ENCODE peak calls at places on chromosomes 3 and 15, in nine cellular contexts. One of them, this sample, is unnamed.
A peak's percentile ranks its signal among the peaks of the same experiment; 100 is the strongest.

GRCh38 chr3:73558399-73559075 is 66.2 kb downstream of the PDZRN3 start:
- DNase-seq in fibroblast of mammary gland: peak; percentile 98
- DNase-seq in neural progenitor cell: no peak
- DNase-seq in cardiac muscle cell: no peak
- DNase-seq in brain microvascular endothelial cell: no peak
- DNase-seq in transverse colon: no peak
- DNase-seq in fibroblast of lung: peak; percentile 44
- DNase-seq in psoas muscle: no peak
- DNase-seq in AG10803: peak; percentile 23
- DNase-seq in this sample: no peak

GRCh38 chr15:74776851-74777768 is 4.8 kb upstream of the CSK start:
- DNase-seq in cardiac muscle cell: peak; percentile 86
- DNase-seq in transverse colon: peak; percentile 42
- DNase-seq in fibroblast of lung: no peak
- DNase-seq in fibroblast of mammary gland: no peak
- DNase-seq in AG10803: no peak
- DNase-seq in brain microvascular endothelial cell: no peak
- DNase-seq in psoas muscle: no peak
- DNase-seq in neural progenitor cell: peak; percentile 76
- DNase-seq in this sample: no peak

GRCh38 chr3:9779721-9780450 is 10.1 kb upstream of the CAMK1 start:
- DNase-seq in fibroblast of lung: no peak
- DNase-seq in neural progenitor cell: no peak
- DNase-seq in psoas muscle: no peak
- DNase-seq in brain microvascular endothelial cell: no peak
- DNase-seq in transverse colon: peak; percentile 24
- DNase-seq in cardiac muscle cell: no peak
- DNase-seq in AG10803: no peak
- DNase-seq in fibroblast of mammary gland: no peak
- DNase-seq in this sample: no peak

GRCh38 chr3:143529018-143529478 is 319.2 kb downstream of the SLC9A9 start:
- DNase-seq in brain microvascular endothelial cell: no peak
- DNase-seq in cardiac muscle cell: no peak
- DNase-seq in psoas muscle: peak; percentile 35
- DNase-seq in fibroblast of mammary gland: peak; percentile 77
- DNase-seq in AG10803: peak; percentile 12
- DNase-seq in fibroblast of lung: no peak
- DNase-seq in transverse colon: peak; percentile 10
- DNase-seq in neural progenitor cell: no peak
- DNase-seq in this sample: no peak

GRCh38 chr15:78950906-78951840 is 6.3 kb upstream of the CTSH start:
- DNase-seq in AG10803: peak; percentile 30
- DNase-seq in cardiac muscle cell: no peak
- DNase-seq in fibroblast of lung: peak; percentile 30
- DNase-seq in psoas muscle: no peak
- DNase-seq in transverse colon: no peak
- DNase-seq in brain microvascular endothelial cell: no peak
- DNase-seq in neural progenitor cell: no peak
- DNase-seq in fibroblast of mammary gland: no peak
- DNase-seq in this sample: no peak

GRCh38 chr3:165195628-165196576 is at the start of gene SLITRK3:
- DNase-seq in brain microvascular endothelial cell: no peak
- DNase-seq in fibroblast of lung: no peak
- DNase-seq in AG10803: no peak
- DNase-seq in psoas muscle: no peak
- DNase-seq in transverse colon: no peak
- DNase-seq in neural progenitor cell: peak; percentile 47
- DNase-seq in cardiac muscle cell: peak; percentile 19
- DNase-seq in fibroblast of mammary gland: no peak
- DNase-seq in this sample: no peak

GRCh38 chr3:74643636-74644035 is 29.2 kb upstream of the CNTN3 start:
- DNase-seq in transverse colon: peak; percentile 10
- DNase-seq in cardiac muscle cell: peak; percentile 11
- DNase-seq in fibroblast of mammary gland: peak; percentile 91
- DNase-seq in psoas muscle: peak; percentile 13
- DNase-seq in AG10803: peak; percentile 63
- DNase-seq in neural progenitor cell: no peak
- DNase-seq in fibroblast of lung: no peak
- DNase-seq in brain microvascular endothelial cell: peak; percentile 28
- DNase-seq in this sample: peak; percentile 81

GRCh38 chr3:184694266-184694665 is 17.6 kb downstream of the MAGEF1 start:
- DNase-seq in psoas muscle: no peak
- DNase-seq in fibroblast of mammary gland: no peak
- DNase-seq in AG10803: no peak
- DNase-seq in brain microvascular endothelial cell: no peak
- DNase-seq in neural progenitor cell: no peak
- DNase-seq in transverse colon: no peak
- DNase-seq in cardiac muscle cell: no peak
- DNase-seq in fibroblast of lung: no peak
- DNase-seq in this sample: no peak

GRCh38 chr3:142213298-142213697 is 12.1 kb downstream of the GK5 start:
- DNase-seq in fibroblast of mammary gland: peak; percentile 76
- DNase-seq in AG10803: peak; percentile 25
- DNase-seq in psoas muscle: no peak
- DNase-seq in neural progenitor cell: no peak
- DNase-seq in fibroblast of lung: peak; percentile 39
- DNase-seq in transverse colon: no peak
- DNase-seq in brain microvascular endothelial cell: no peak
- DNase-seq in cardiac muscle cell: no peak
- DNase-seq in this sample: peak; percentile 54

GRCh38 chr3:53238881-53239280 is 16.9 kb downstream of the TKT start:
- DNase-seq in AG10803: no peak
- DNase-seq in fibroblast of lung: no peak
- DNase-seq in cardiac muscle cell: no peak
- DNase-seq in fibroblast of mammary gland: no peak
- DNase-seq in brain microvascular endothelial cell: no peak
- DNase-seq in psoas muscle: no peak
- DNase-seq in neural progenitor cell: no peak
- DNase-seq in transverse colon: no peak
- DNase-seq in this sample: no peak

GRCh38 chr15:85289677-85290365 is 90.6 kb upstream of the AKAP13 start:
- DNase-seq in neural progenitor cell: peak; percentile 54
- DNase-seq in psoas muscle: peak; percentile 28
- DNase-seq in cardiac muscle cell: peak; percentile 59
- DNase-seq in AG10803: peak; percentile 44
- DNase-seq in transverse colon: peak; percentile 40
- DNase-seq in fibroblast of lung: peak; percentile 34
- DNase-seq in fibroblast of mammary gland: peak; percentile 54
- DNase-seq in brain microvascular endothelial cell: peak; percentile 34
- DNase-seq in this sample: peak; percentile 90

GRCh38 chr15:25886498-25887140 is 23.5 kb upstream of the ATP10A start:
- DNase-seq in psoas muscle: no peak
- DNase-seq in transverse colon: no peak
- DNase-seq in cardiac muscle cell: no peak
- DNase-seq in fibroblast of lung: peak; percentile 70
- DNase-seq in fibroblast of mammary gland: no peak
- DNase-seq in neural progenitor cell: no peak
- DNase-seq in AG10803: no peak
- DNase-seq in brain microvascular endothelial cell: no peak
- DNase-seq in this sample: no peak

GRCh38 chr15:74238984-74239645 is 3.0 kb downstream of the CCDC33 start:
- DNase-seq in AG10803: no peak
- DNase-seq in psoas muscle: no peak
- DNase-seq in transverse colon: no peak
- DNase-seq in neural progenitor cell: no peak
- DNase-seq in brain microvascular endothelial cell: no peak
- DNase-seq in fibroblast of lung: no peak
- DNase-seq in cardiac muscle cell: no peak
- DNase-seq in fibroblast of mammary gland: no peak
- DNase-seq in this sample: no peak

GRCh38 chr3:151395806-151396205 is 11.3 kb upstream of the P2RY12 start:
- DNase-seq in AG10803: peak; percentile 61
- DNase-seq in fibroblast of lung: peak; percentile 67
- DNase-seq in fibroblast of mammary gland: peak; percentile 97
- DNase-seq in cardiac muscle cell: no peak
- DNase-seq in psoas muscle: no peak
- DNase-seq in transverse colon: no peak
- DNase-seq in brain microvascular endothelial cell: peak; percentile 9
- DNase-seq in neural progenitor cell: no peak
- DNase-seq in this sample: no peak

GRCh38 chr3:13088020-13089006 is 15.1 kb upstream of the IQSEC1 start:
- DNase-seq in brain microvascular endothelial cell: no peak
- DNase-seq in psoas muscle: no peak
- DNase-seq in AG10803: no peak
- DNase-seq in cardiac muscle cell: no peak
- DNase-seq in fibroblast of lung: no peak
- DNase-seq in neural progenitor cell: no peak
- DNase-seq in transverse colon: peak; percentile 58
- DNase-seq in fibroblast of mammary gland: no peak
- DNase-seq in this sample: no peak

GRCh38 chr3:13873818-13874217 is 6.1 kb downstream of the WNT7A start:
- DNase-seq in transverse colon: no peak
- DNase-seq in fibroblast of mammary gland: no peak
- DNase-seq in psoas muscle: no peak
- DNase-seq in brain microvascular endothelial cell: no peak
- DNase-seq in AG10803: no peak
- DNase-seq in neural progenitor cell: peak; percentile 43
- DNase-seq in cardiac muscle cell: no peak
- DNase-seq in fibroblast of lung: no peak
- DNase-seq in this sample: no peak

GRCh38 chr3:47283596-47284364 is 1.0 kb downstream of the KLHL18 start:
- DNase-seq in brain microvascular endothelial cell: no peak
- DNase-seq in transverse colon: peak; percentile 20
- DNase-seq in fibroblast of mammary gland: peak; percentile 21
- DNase-seq in neural progenitor cell: peak; percentile 52
- DNase-seq in AG10803: peak; percentile 18
- DNase-seq in fibroblast of lung: peak; percentile 15
- DNase-seq in cardiac muscle cell: peak; percentile 13
- DNase-seq in psoas muscle: peak; percentile 23
- DNase-seq in this sample: no peak

GRCh38 chr3:147654827-147655226 is 245.7 kb downstream of the ZIC1 start:
- DNase-seq in AG10803: peak; percentile 63
- DNase-seq in transverse colon: no peak
- DNase-seq in fibroblast of lung: peak; percentile 87
- DNase-seq in neural progenitor cell: no peak
- DNase-seq in psoas muscle: no peak
- DNase-seq in fibroblast of mammary gland: peak; percentile 54
- DNase-seq in cardiac muscle cell: no peak
- DNase-seq in brain microvascular endothelial cell: peak; percentile 33
- DNase-seq in this sample: no peak

GRCh38 chr3:67791620-67792019 is 137.2 kb upstream of the SUCLG2 start:
- DNase-seq in transverse colon: no peak
- DNase-seq in AG10803: no peak
- DNase-seq in brain microvascular endothelial cell: no peak
- DNase-seq in psoas muscle: no peak
- DNase-seq in neural progenitor cell: no peak
- DNase-seq in fibroblast of lung: no peak
- DNase-seq in cardiac muscle cell: no peak
- DNase-seq in fibroblast of mammary gland: no peak
- DNase-seq in this sample: peak; percentile 74

GRCh38 chr3:67788396-67788795 is 134.0 kb upstream of the SUCLG2 start:
- DNase-seq in AG10803: no peak
- DNase-seq in cardiac muscle cell: no peak
- DNase-seq in transverse colon: no peak
- DNase-seq in psoas muscle: no peak
- DNase-seq in fibroblast of mammary gland: no peak
- DNase-seq in brain microvascular endothelial cell: no peak
- DNase-seq in fibroblast of lung: no peak
- DNase-seq in neural progenitor cell: no peak
- DNase-seq in this sample: no peak

DNA sequence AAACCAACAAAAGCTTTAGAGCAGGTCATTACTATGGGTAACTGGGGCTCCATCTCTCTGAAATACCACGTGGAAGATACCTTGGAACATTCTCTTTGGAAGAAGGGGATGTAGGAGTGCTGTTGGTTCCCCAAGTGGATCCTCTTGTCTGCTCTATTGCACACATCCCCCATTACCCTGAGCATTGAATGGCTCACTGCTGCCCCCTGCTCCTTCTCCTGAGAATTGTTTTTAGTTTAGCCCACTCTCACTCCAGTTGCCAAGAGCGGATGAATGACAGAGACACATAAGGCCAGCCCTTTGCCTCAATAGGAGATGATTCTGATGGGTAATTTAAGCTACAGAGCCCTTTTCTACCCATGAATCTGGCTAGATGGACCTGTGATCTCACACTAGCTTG is 135.6 kb upstream of the SUCLG2 start:
- DNase-seq in cardiac muscle cell: peak; percentile 42
- DNase-seq in AG10803: peak; percentile 49
- DNase-seq in neural progenitor cell: peak; percentile 62
- DNase-seq in fibroblast of lung: peak; percentile 21
- DNase-seq in brain microvascular endothelial cell: peak; percentile 65
- DNase-seq in psoas muscle: no peak
- DNase-seq in fibroblast of mammary gland: peak; percentile 58
- DNase-seq in transverse colon: peak; percentile 64
- DNase-seq in this sample: peak; percentile 11
- TF ChIP-seq CTCF in cardiac muscle cell: peak; percentile 60
- TF ChIP-seq CTCF in AG10803: peak; percentile 84
- TF ChIP-seq CTCF in neural progenitor cell: peak; percentile 76
- TF ChIP-seq CTCF in fibroblast of lung: peak; percentile 74
- TF ChIP-seq CTCF in brain microvascular endothelial cell: peak; percentile 87
- TF ChIP-seq CTCF in psoas muscle: peak; percentile 45
- TF ChIP-seq CTCF in fibroblast of mammary gland: peak; percentile 80
- TF ChIP-seq CTCF in transverse colon: peak; percentile 55
- TF ChIP-seq CTCF in this sample: peak; percentile 66

DNA sequence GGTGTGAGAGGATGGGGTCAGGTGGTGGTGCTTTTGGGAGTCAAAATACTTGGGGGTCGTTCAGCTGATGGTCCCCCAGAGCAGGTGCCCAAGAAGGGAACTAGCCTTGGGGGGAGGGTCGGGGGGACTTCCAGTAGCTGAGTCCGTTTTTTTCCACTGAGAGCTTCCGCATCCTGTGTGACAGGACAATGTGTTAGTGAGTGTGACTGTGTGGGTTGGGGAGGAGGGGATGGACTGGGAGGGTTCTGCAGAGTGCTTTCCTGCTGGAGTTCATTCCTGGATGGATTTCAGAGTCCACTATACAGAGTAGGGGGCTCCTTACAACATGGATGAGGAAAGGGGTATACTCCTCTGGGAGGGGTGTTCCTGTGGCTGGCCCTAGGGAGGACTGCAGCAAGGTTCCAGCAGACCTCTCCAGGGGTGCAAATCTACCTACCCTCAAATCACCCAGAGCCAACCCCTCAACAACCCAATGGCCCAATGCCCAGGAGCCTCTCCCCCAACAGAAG is 601 bp upstream of the HYAL2 start:
- DNase-seq in transverse colon: no peak
- DNase-seq in psoas muscle: peak; percentile 30
- DNase-seq in AG10803: no peak
- DNase-seq in fibroblast of mammary gland: no peak
- DNase-seq in neural progenitor cell: no peak
- DNase-seq in brain microvascular endothelial cell: no peak
- DNase-seq in fibroblast of lung: no peak
- DNase-seq in cardiac muscle cell: no peak
- DNase-seq in this sample: no peak
- H3K4me3 ChIP-seq in transverse colon: no peak overlapping the region
- H3K4me3 ChIP-seq in psoas muscle: peak overlapping the region; percentile 90
- H3K4me3 ChIP-seq in AG10803: no peak overlapping the region
- H3K4me3 ChIP-seq in fibroblast of mammary gland: no peak overlapping the region
- H3K4me3 ChIP-seq in neural progenitor cell: no peak overlapping the region
- H3K4me3 ChIP-seq in brain microvascular endothelial cell: no peak overlapping the region
- H3K4me3 ChIP-seq in fibroblast of lung: no peak overlapping the region
- H3K4me3 ChIP-seq in cardiac muscle cell: no peak overlapping the region
- H3K4me3 ChIP-seq in this sample: no peak overlapping the region

GRCh38 chr3:112122870-112123269 is 10.2 kb downstream of the GCSAM start:
- DNase-seq in cardiac muscle cell: no peak
- DNase-seq in transverse colon: no peak
- DNase-seq in brain microvascular endothelial cell: no peak
- DNase-seq in neural progenitor cell: no peak
- DNase-seq in AG10803: no peak
- DNase-seq in psoas muscle: no peak
- DNase-seq in fibroblast of lung: no peak
- DNase-seq in fibroblast of mammary gland: no peak
- DNase-seq in this sample: no peak
- TF ChIP-seq CTCF in cardiac muscle cell: no peak
- TF ChIP-seq CTCF in transverse colon: no peak
- TF ChIP-seq CTCF in brain microvascular endothelial cell: no peak
- TF ChIP-seq CTCF in neural progenitor cell: no peak
- TF ChIP-seq CTCF in AG10803: no peak
- TF ChIP-seq CTCF in psoas muscle: no peak
- TF ChIP-seq CTCF in fibroblast of lung: no peak
- TF ChIP-seq CTCF in fibroblast of mammary gland: no peak
- TF ChIP-seq CTCF in this sample: no peak

GRCh38 chr3:168968611-168969010 is 694.9 kb downstream of the MECOM start:
- DNase-seq in cardiac muscle cell: no peak
- DNase-seq in AG10803: peak; percentile 11
- DNase-seq in fibroblast of mammary gland: no peak
- DNase-seq in transverse colon: no peak
- DNase-seq in neural progenitor cell: no peak
- DNase-seq in brain microvascular endothelial cell: no peak
- DNase-seq in psoas muscle: no peak
- DNase-seq in fibroblast of lung: no peak
- DNase-seq in this sample: no peak
- H3K4me3 ChIP-seq in cardiac muscle cell: no peak overlapping the region
- H3K4me3 ChIP-seq in AG10803: no peak overlapping the region
- H3K4me3 ChIP-seq in fibroblast of mammary gland: no peak overlapping the region
- H3K4me3 ChIP-seq in transverse colon: no peak overlapping the region
- H3K4me3 ChIP-seq in neural progenitor cell: no peak overlapping the region
- H3K4me3 ChIP-seq in brain microvascular endothelial cell: no peak overlapping the region
- H3K4me3 ChIP-seq in psoas muscle: no peak overlapping the region
- H3K4me3 ChIP-seq in fibroblast of lung: no peak overlapping the region
- H3K4me3 ChIP-seq in this sample: no peak overlapping the region